ENCODE peak calls at places on chromosome 15, in ten cellular contexts. Z is uterus; T is ovary; E is PC-3; P is fibroblast of lung; M is thoracic aorta; F is SK-N-MC; G is CD8-positive, alpha-beta T cell; R is CD4-positive, alpha-beta memory T cell; I is cardiac muscle cell. Y is an unnamed sample.

GRCh38 chr15:96336643-96337353 is 6.3 kb downstream of the NR2F2 start:
- DNase-seq in Z (peak; percentile 20), T (no peak), E (peak; percentile 57), P (peak; percentile 76), M (no peak), F (no peak), G (no peak), R (no peak), I (peak; percentile 47), Y (no peak)

GRCh38 chr15:77032647-77033416 is 37.9 kb downstream of the PSTPIP1 start:
- DNase-seq in Z (peak; percentile 11), T (peak; percentile 15), E (no peak), P (no peak), M (no peak), F (no peak), G (no peak), R (no peak), I (no peak), Y (no peak)

GRCh38 chr15:60634815-60635214 is 155.9 kb upstream of the ICE2 start:
- DNase-seq in Z (no peak), T (no peak), E (no peak), P (no peak), M (no peak), F (no peak), G (no peak), R (no peak), I (no peak), Y (no peak)

GRCh38 chr15:98177950-98178848 is 217.7 kb downstream of the ARRDC4 start:
- DNase-seq in Z (peak; percentile 26), T (no peak), E (peak; percentile 74), P (peak; percentile 71), M (no peak), F (peak; percentile 3), G (no peak), R (peak; percentile 34), I (peak; percentile 66), Y (no peak)

GRCh38 chr15:25613113-25613512 is 174.3 kb upstream of the UBE3A start:
- DNase-seq in Z (no peak), T (no peak), E (no peak), P (no peak), M (no peak), F (no peak), G (no peak), R (no peak), I (no peak), Y (no peak)

GRCh38 chr15:60804986-60805949 is 326.3 kb upstream of the ICE2 start:
- DNase-seq in Z (no peak), T (no peak), E (peak; percentile 4), P (no peak), M (peak; percentile 44), F (no peak), G (no peak), R (no peak), I (peak; percentile 68), Y (no peak)

GRCh38 chr15:83310521-83311456 is 26.3 kb upstream of the BNC1 start:
- DNase-seq in Z (no peak), T (no peak), E (peak; percentile 20), P (no peak), M (no peak), F (no peak), G (no peak), R (no peak), I (peak; percentile 73), Y (no peak)

GRCh38 chr15:68441045-68441743 is 9.2 kb upstream of the ITGA11 start:
- DNase-seq in Z (no peak), T (no peak), E (no peak), P (peak; percentile 11), M (no peak), F (no peak), G (no peak), R (no peak), I (peak; percentile 44), Y (no peak)

GRCh38 chr15:69357773-69358765 is 56.1 kb upstream of the KIF23 start:
- DNase-seq in Z (no peak), T (peak; percentile 70), E (no peak), P (peak; percentile 61), M (no peak), F (no peak), G (no peak), R (no peak), I (peak; percentile 37), Y (no peak)

GRCh38 chr15:34109775-34110663 is 8.1 kb downstream of the PGBD4 start:
- DNase-seq in Z (no peak), T (no peak), E (peak; percentile 63), P (peak; percentile 67), M (no peak), F (peak; percentile 18), G (no peak), R (peak; percentile 18), I (peak; percentile 64), Y (no peak)

GRCh38 chr15:71844916-71845315 is 34.6 kb downstream of the NR2E3 start:
- DNase-seq in Z (no peak), T (no peak), E (no peak), P (no peak), M (no peak), F (no peak), G (no peak), R (no peak), I (no peak), Y (no peak)

GRCh38 chr15:40456299-40456712 is 14.5 kb upstream of the CHST14 start:
- DNase-seq in Z (no peak), T (peak; percentile 49), E (no peak), P (no peak), M (no peak), F (no peak), G (no peak), R (no peak), I (no peak), Y (no peak)

GRCh38 chr15:28873585-28874139 is 12.1 kb upstream of the APBA2 start:
- DNase-seq in Z (no peak), T (no peak), E (no peak), P (no peak), M (no peak), F (no peak), G (no peak), R (peak; percentile 37), I (no peak), Y (no peak)

GRCh38 chr15:100588638-100589242 is 13.2 kb downstream of the LINS1 start:
- DNase-seq in Z (no peak), T (no peak), E (peak; percentile 50), P (peak; percentile 22), M (no peak), F (no peak), G (no peak), R (no peak), I (peak; percentile 8), Y (no peak)

GRCh38 chr15:63191895-63192603 is 2.6 kb downstream of the RAB8B start:
- DNase-seq in Z (no peak), T (no peak), E (no peak), P (no peak), M (no peak), F (no peak), G (peak; percentile 24), R (peak; percentile 89), I (peak; percentile 52), Y (no peak)

DNA sequence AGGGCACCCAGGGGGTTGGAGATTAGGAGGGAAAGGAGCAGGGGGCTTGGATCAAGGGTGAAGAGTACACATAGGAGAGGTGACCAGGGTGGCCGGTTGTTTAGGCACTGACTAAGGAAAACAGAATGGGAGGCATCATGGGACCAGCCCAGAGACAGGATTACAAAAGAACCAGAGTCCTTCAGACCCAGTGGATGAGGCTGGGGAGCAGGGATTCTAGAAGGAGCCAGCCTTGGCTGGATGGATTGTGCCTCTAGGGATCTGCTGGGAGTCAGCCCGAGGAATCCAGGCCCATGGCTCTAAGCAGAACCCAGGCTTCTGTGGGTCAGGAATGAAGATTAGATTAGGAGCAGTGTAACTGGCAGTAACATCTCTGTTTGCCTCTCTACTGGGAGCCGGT is 98.6 kb downstream of the ARNT2 start:
- DNase-seq in Z (no peak), T (no peak), E (no peak), P (no peak), M (no peak), F (no peak), G (no peak), R (no peak), I (peak; percentile 69), Y (no peak)
- H3K27ac ChIP-seq in Z (peak overlapping the region; percentile 18), T (peak overlapping the region; percentile 64), E (no peak overlapping the region), P (peak overlapping the region; percentile 19), M (no peak overlapping the region), F (no peak overlapping the region), G (no peak overlapping the region), R (no peak overlapping the region), I (no peak overlapping the region), Y (no peak overlapping the region)

DNA sequence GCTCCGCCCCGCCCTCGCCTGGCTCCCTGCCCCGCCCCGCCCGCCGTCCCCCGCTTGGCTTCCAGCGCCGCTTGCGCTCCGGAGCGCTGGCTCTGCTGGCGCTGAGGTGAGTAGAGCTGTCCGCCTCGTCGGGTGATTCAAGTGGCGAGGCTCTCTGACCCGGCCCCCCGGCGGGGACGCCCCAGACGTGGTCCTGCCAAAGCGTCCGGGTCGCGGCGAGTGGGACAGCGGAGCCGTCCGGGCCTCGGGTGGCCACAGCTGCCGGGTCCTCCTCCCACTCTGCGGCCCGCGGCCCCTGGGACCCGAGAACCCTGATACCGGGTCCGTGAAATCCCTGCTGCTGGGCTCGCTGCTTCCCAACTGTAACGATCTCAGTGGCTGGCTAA is at the start of gene LRRC28:
- DNase-seq in Z (no peak), T (no peak), E (no peak), P (peak; percentile 34), M (peak; percentile 25), F (no peak), G (no peak), R (no peak), I (no peak), Y (no peak)
- H3K27ac ChIP-seq in Z (peak within 1 kb of the TSS; percentile 90), T (peak within 1 kb of the TSS; percentile 81), E (peak within 1 kb of the TSS; percentile 73), P (peak within 1 kb of the TSS; percentile 95), M (peak within 1 kb of the TSS; percentile 98), F (peak within 1 kb of the TSS; percentile 98), G (peak within 1 kb of the TSS; percentile 26), R (peak within 1 kb of the TSS; percentile 60), I (peak within 1 kb of the TSS; percentile 95), Y (peak within 1 kb of the TSS; percentile 93)

GRCh38 chr15:31160740-31161495 is 59.4 kb upstream of the TRPM1 start:
- DNase-seq in Z (no peak), T (no peak), E (no peak), P (no peak), M (no peak), F (no peak), G (no peak), R (no peak), I (no peak), Y (no peak)
- H3K27ac ChIP-seq in Z (no peak overlapping the region), T (no peak overlapping the region), E (no peak overlapping the region), P (no peak overlapping the region), M (no peak overlapping the region), F (no peak overlapping the region), G (no peak overlapping the region), R (no peak overlapping the region), I (no peak overlapping the region), Y (no peak overlapping the region)

DNA sequence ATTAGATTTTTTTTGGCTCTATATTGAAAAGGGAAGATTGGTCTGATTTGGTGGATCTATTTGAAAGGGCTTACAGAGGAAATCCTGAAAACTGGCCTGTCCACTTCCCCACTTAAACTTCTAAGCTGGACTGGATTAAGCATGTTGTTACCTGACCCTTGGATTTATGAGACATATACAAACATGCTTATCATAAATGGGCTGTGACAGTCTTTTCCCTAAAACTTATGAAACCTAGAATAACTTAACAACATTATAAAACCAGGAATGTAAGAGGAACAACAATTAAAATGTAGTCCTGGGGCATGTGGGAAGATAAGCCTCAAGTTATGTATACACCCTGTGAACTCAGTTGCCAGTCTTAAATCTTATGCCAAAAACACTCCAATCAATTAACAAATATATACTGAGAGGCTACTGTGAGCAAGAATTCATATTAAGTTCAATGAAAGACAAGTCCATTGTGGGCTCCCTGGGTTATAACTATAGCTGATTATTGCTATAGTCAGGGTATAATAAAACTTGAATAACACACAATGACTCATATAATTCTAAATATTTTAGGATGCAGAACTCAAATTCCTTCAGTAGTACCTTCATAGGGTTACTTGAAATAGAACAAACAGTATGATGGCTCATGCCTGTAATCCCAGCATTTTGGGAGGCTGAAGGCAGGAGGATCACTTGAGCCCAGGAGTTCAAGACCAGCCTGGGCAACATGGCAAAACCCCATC is 87.2 kb upstream of the PPIB start:
- DNase-seq in Z (no peak), T (no peak), E (peak; percentile 77), P (no peak), M (no peak), F (no peak), G (no peak), R (no peak), I (no peak), Y (no peak)
- H3K27ac ChIP-seq in Z (peak overlapping the region; percentile 90), T (no peak overlapping the region), E (peak overlapping the region; percentile 95), P (no peak overlapping the region), M (no peak overlapping the region), F (no peak overlapping the region), G (no peak overlapping the region), R (no peak overlapping the region), I (no peak overlapping the region), Y (no peak overlapping the region)

Y was measured in substantia nigra.